ENCODE peak calls at places on chromosomes 13 and 19, in six cellular contexts. One of them, this sample, is unnamed. For H3K4me1, the result is how much of the 10 kb centered on the place peaks cover.

GRCh38 chr19:38792250-38793111 is 3.5 kb downstream of the LGALS7B start:
- DNase-seq in adrenal gland: no peak
- DNase-seq in psoas muscle: peak
- DNase-seq in ascending aorta: peak
- DNase-seq in CD4-positive, alpha-beta memory T cell: no peak
- DNase-seq in neural progenitor cell: no peak
- DNase-seq in this sample: no peak

GRCh38 chr19:52343548-52343947 is 7.5 kb downstream of the ZNF610 start:
- DNase-seq in adrenal gland: peak
- DNase-seq in psoas muscle: no peak
- DNase-seq in ascending aorta: peak
- DNase-seq in CD4-positive, alpha-beta memory T cell: peak
- DNase-seq in neural progenitor cell: peak
- DNase-seq in this sample: peak

GRCh38 chr19:6042776-6043726 is 65.1 kb upstream of the RANBP3 start:
- DNase-seq in adrenal gland: no peak
- DNase-seq in psoas muscle: no peak
- DNase-seq in ascending aorta: peak
- DNase-seq in CD4-positive, alpha-beta memory T cell: no peak
- DNase-seq in neural progenitor cell: no peak
- DNase-seq in this sample: no peak

GRCh38 chr13:27969866-27970229 is 733 bp upstream of the CDX2 start:
- DNase-seq in adrenal gland: no peak
- DNase-seq in psoas muscle: no peak
- DNase-seq in ascending aorta: peak
- DNase-seq in CD4-positive, alpha-beta memory T cell: no peak
- DNase-seq in neural progenitor cell: no peak
- DNase-seq in this sample: no peak

GRCh38 chr19:8087876-8088275 is 35.3 kb downstream of the CCL25 start:
- DNase-seq in adrenal gland: no peak
- DNase-seq in psoas muscle: no peak
- DNase-seq in ascending aorta: no peak
- DNase-seq in CD4-positive, alpha-beta memory T cell: no peak
- DNase-seq in neural progenitor cell: no peak
- DNase-seq in this sample: no peak

GRCh38 chr19:1526979-1527649 is 3.2 kb downstream of the PLK5 start:
- DNase-seq in adrenal gland: no peak
- DNase-seq in psoas muscle: no peak
- DNase-seq in ascending aorta: no peak
- DNase-seq in CD4-positive, alpha-beta memory T cell: no peak
- DNase-seq in neural progenitor cell: no peak
- DNase-seq in this sample: no peak

GRCh38 chr19:16628984-16629691 is 1.1 kb upstream of the MED26 start:
- DNase-seq in adrenal gland: peak
- DNase-seq in psoas muscle: peak
- DNase-seq in ascending aorta: no peak
- DNase-seq in CD4-positive, alpha-beta memory T cell: no peak
- DNase-seq in neural progenitor cell: no peak
- DNase-seq in this sample: no peak

GRCh38 chr19:38321646-38322323 is 2.1 kb downstream of the KCNK6 start:
- DNase-seq in adrenal gland: peak
- DNase-seq in psoas muscle: no peak
- DNase-seq in ascending aorta: peak
- DNase-seq in CD4-positive, alpha-beta memory T cell: no peak
- DNase-seq in neural progenitor cell: peak
- DNase-seq in this sample: no peak

GRCh38 chr19:51365211-51366049 is 758 bp downstream of the ETFB start:
- DNase-seq in adrenal gland: peak
- DNase-seq in psoas muscle: peak
- DNase-seq in ascending aorta: peak
- DNase-seq in CD4-positive, alpha-beta memory T cell: no peak
- DNase-seq in neural progenitor cell: no peak
- DNase-seq in this sample: no peak

GRCh38 chr13:113428871-113429607 is 24.2 kb downstream of the ADPRHL1 start:
- DNase-seq in adrenal gland: no peak
- DNase-seq in psoas muscle: no peak
- DNase-seq in ascending aorta: no peak
- DNase-seq in CD4-positive, alpha-beta memory T cell: no peak
- DNase-seq in neural progenitor cell: peak
- DNase-seq in this sample: no peak

GRCh38 chr13:113429608-113429985 is 23.7 kb downstream of the ADPRHL1 start:
- DNase-seq in adrenal gland: no peak
- DNase-seq in psoas muscle: no peak
- DNase-seq in ascending aorta: no peak
- DNase-seq in CD4-positive, alpha-beta memory T cell: no peak
- DNase-seq in neural progenitor cell: peak
- DNase-seq in this sample: no peak

GRCh38 chr13:113430378-113431110 is 22.7 kb downstream of the ADPRHL1 start:
- DNase-seq in adrenal gland: no peak
- DNase-seq in psoas muscle: no peak
- DNase-seq in ascending aorta: no peak
- DNase-seq in CD4-positive, alpha-beta memory T cell: no peak
- DNase-seq in neural progenitor cell: no peak
- DNase-seq in this sample: no peak

GRCh38 chr13:113432509-113433270 is 20.6 kb downstream of the ADPRHL1 start:
- DNase-seq in adrenal gland: no peak
- DNase-seq in psoas muscle: no peak
- DNase-seq in ascending aorta: no peak
- DNase-seq in CD4-positive, alpha-beta memory T cell: no peak
- DNase-seq in neural progenitor cell: no peak
- DNase-seq in this sample: no peak

GRCh38 chr13:113431171-113431570 is 22.1 kb downstream of the ADPRHL1 start:
- DNase-seq in adrenal gland: no peak
- DNase-seq in psoas muscle: no peak
- DNase-seq in ascending aorta: no peak
- DNase-seq in CD4-positive, alpha-beta memory T cell: no peak
- DNase-seq in neural progenitor cell: peak
- DNase-seq in this sample: no peak
- H3K4me1 ChIP-seq in adrenal gland: under half
- H3K4me1 ChIP-seq in psoas muscle: under half
- H3K4me1 ChIP-seq in ascending aorta: under half
- H3K4me1 ChIP-seq in CD4-positive, alpha-beta memory T cell: under half
- H3K4me1 ChIP-seq in neural progenitor cell: under half
- H3K4me1 ChIP-seq in this sample: under half

DNA sequence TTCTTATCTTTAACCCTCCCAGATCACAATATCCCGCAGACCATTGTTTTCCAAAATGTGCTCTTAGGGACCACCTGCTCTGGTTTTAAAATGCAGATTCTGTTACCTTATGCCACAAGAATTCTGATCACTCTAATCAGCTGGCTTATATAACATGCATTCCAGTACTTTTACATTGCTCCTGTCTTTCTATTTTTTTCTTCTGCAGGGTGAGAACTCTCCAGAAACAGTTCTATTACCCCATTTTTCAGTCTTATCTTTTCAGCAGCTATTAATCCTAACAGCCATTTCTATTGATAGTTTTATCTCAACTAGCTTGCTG is 2.8 kb downstream of the ITM2B start:
- DNase-seq in adrenal gland: no peak
- DNase-seq in psoas muscle: no peak
- DNase-seq in ascending aorta: no peak
- DNase-seq in CD4-positive, alpha-beta memory T cell: no peak
- DNase-seq in neural progenitor cell: no peak
- DNase-seq in this sample: no peak
- H3K4me1 ChIP-seq in adrenal gland: half or more
- H3K4me1 ChIP-seq in psoas muscle: under half
- H3K4me1 ChIP-seq in ascending aorta: under half
- H3K4me1 ChIP-seq in CD4-positive, alpha-beta memory T cell: half or more
- H3K4me1 ChIP-seq in neural progenitor cell: under half
- H3K4me1 ChIP-seq in this sample: under half

GRCh38 chr13:110769097-110769496 is 55.6 kb downstream of the ING1 start:
- DNase-seq in adrenal gland: no peak
- DNase-seq in psoas muscle: no peak
- DNase-seq in ascending aorta: no peak
- DNase-seq in CD4-positive, alpha-beta memory T cell: no peak
- DNase-seq in neural progenitor cell: no peak
- DNase-seq in this sample: no peak
- H3K4me1 ChIP-seq in adrenal gland: under half
- H3K4me1 ChIP-seq in psoas muscle: under half
- H3K4me1 ChIP-seq in ascending aorta: under half
- H3K4me1 ChIP-seq in CD4-positive, alpha-beta memory T cell: under half
- H3K4me1 ChIP-seq in neural progenitor cell: under half
- H3K4me1 ChIP-seq in this sample: under half

DNA sequence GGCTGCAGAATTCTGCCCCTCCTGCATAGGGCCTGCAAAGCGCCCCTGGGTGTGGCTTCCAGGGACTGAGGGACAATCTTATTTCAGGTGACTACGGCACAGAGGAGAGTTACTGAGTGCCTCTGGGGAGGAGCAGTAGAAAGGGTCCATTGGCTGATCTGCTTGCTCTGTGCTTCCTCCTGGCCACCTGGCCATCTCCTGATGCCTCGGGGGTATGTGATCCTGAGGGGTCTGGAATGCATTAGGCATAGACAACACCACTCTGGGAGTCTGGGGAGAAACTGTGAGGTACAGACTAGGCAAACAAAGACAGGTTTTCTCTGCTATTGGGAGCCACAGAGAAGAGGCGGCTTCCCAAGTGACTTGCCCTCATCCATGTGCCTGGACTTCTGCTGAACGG is 2.8 kb downstream of the KCTD15 start:
- DNase-seq in adrenal gland: no peak
- DNase-seq in psoas muscle: no peak
- DNase-seq in ascending aorta: no peak
- DNase-seq in CD4-positive, alpha-beta memory T cell: no peak
- DNase-seq in neural progenitor cell: no peak
- DNase-seq in this sample: no peak
- H3K4me1 ChIP-seq in adrenal gland: under half
- H3K4me1 ChIP-seq in psoas muscle: under half
- H3K4me1 ChIP-seq in ascending aorta: under half
- H3K4me1 ChIP-seq in CD4-positive, alpha-beta memory T cell: under half
- H3K4me1 ChIP-seq in neural progenitor cell: under half
- H3K4me1 ChIP-seq in this sample: under half

DNA sequence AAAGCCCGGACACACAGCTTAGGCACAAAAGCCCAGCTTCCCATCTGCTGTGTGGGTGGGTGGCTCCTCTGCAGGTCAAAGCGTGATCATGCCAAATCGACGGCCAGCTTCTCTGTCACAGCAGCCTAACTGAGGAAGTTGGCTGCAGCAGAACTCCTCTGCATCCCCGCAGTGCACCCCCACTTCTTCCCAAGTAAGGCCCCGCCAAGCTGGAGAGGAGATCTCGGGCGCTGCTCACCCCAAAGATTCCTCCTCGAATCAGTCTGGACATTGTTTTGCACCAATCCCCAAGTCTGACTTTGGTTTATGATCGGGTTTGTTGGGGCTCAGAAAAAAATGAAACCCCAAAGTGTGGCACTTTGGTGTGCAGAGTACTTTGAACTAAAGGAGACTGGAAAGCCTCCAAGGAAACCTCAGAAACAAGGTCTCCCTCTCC is 19.7 kb upstream of the CPB2 start:
- DNase-seq in adrenal gland: no peak
- DNase-seq in psoas muscle: no peak
- DNase-seq in ascending aorta: no peak
- DNase-seq in CD4-positive, alpha-beta memory T cell: no peak
- DNase-seq in neural progenitor cell: no peak
- DNase-seq in this sample: no peak
- H3K4me1 ChIP-seq in adrenal gland: under half
- H3K4me1 ChIP-seq in psoas muscle: under half
- H3K4me1 ChIP-seq in ascending aorta: under half
- H3K4me1 ChIP-seq in CD4-positive, alpha-beta memory T cell: under half
- H3K4me1 ChIP-seq in neural progenitor cell: under half
- H3K4me1 ChIP-seq in this sample: under half

This sample was measured in effector memory CD4-positive, alpha-beta T cell.